ENCODE peak calls at places on chromosomes 11 and 22, in eight cellular contexts. L is heart left ventricle, K is ovary, T is mammary epithelial cell, F is WTC11, Y is GM13976, G is psoas muscle, I is tibial nerve. M is an unnamed sample.
A peak's percentile ranks its signal among the peaks of the same experiment; 100 is the strongest.

GRCh38 chr11:43987384-43988039 is 45.1 kb downstream of the C11orf96 start:
- DNase-seq in L (peak; percentile 97), K (peak; percentile 100), T (peak; percentile 69), F (no peak), Y (no peak), G (peak; percentile 92), I (peak; percentile 82), M (no peak)

GRCh38 chr11:64058494-64058893 is 22.8 kb downstream of the FLRT1 start:
- DNase-seq in L (peak; percentile 82), K (no peak), T (no peak), F (no peak), Y (no peak), G (no peak), I (no peak), M (no peak)

GRCh38 chr22:37165940-37166674 is 16.4 kb upstream of the IL2RB start:
- DNase-seq in L (peak; percentile 20), K (no peak), T (no peak), F (no peak), Y (no peak), G (no peak), I (no peak), M (no peak)

GRCh38 chr11:8003187-8003586 is 16.1 kb downstream of the EIF3F start:
- DNase-seq in L (no peak), K (no peak), T (no peak), F (no peak), Y (no peak), G (no peak), I (no peak), M (no peak)

GRCh38 chr11:130827697-130828377 is 88.4 kb downstream of the SNX19 start:
- DNase-seq in L (peak; percentile 86), K (peak; percentile 44), T (peak; percentile 73), F (peak; percentile 78), Y (peak; percentile 37), G (peak; percentile 70), I (peak; percentile 63), M (peak; percentile 23)

GRCh38 chr11:17353228-17354021 is 1.8 kb downstream of the NCR3LG1 start:
- DNase-seq in L (peak; percentile 82), K (peak; percentile 77), T (peak; percentile 79), F (peak; percentile 70), Y (peak; percentile 58), G (peak; percentile 74), I (peak; percentile 24), M (peak; percentile 66)

GRCh38 chr11:16958833-16959232 is 55.4 kb downstream of the PLEKHA7 start:
- DNase-seq in L (no peak), K (no peak), T (no peak), F (no peak), Y (no peak), G (no peak), I (no peak), M (no peak)

GRCh38 chr11:44916797-44917196 is 33.9 kb downstream of the TP53I11 start:
- DNase-seq in L (no peak), K (no peak), T (no peak), F (no peak), Y (no peak), G (no peak), I (no peak), M (no peak)

GRCh38 chr11:134132808-134133207 is 63.9 kb downstream of the JAM3 start:
- DNase-seq in L (no peak), K (no peak), T (peak; percentile 27), F (no peak), Y (no peak), G (no peak), I (no peak), M (no peak)

GRCh38 chr11:76251576-76251975 is 45.3 kb upstream of the WNT11 start:
- DNase-seq in L (no peak), K (no peak), T (no peak), F (no peak), Y (no peak), G (no peak), I (peak; percentile 31), M (no peak)

GRCh38 chr11:73645972-73646631 is at the start of gene PLEKHB1:
- DNase-seq in L (no peak), K (peak; percentile 32), T (no peak), F (peak; percentile 80), Y (no peak), G (no peak), I (no peak), M (no peak)

GRCh38 chr11:13289081-13289480 is 11.5 kb downstream of the BMAL1 start:
- DNase-seq in L (no peak), K (no peak), T (no peak), F (peak; percentile 43), Y (no peak), G (no peak), I (no peak), M (no peak)

GRCh38 chr11:108324587-108324986 is 101.7 kb downstream of the ATM start:
- DNase-seq in L (no peak), K (no peak), T (peak; percentile 5), F (no peak), Y (no peak), G (no peak), I (no peak), M (no peak)

GRCh38 chr22:23084453-23085350 is 14.4 kb downstream of the GNAZ start:
- DNase-seq in L (no peak), K (no peak), T (no peak), F (no peak), Y (no peak), G (no peak), I (no peak), M (no peak)

GRCh38 chr22:27863001-27863400 is 56.1 kb downstream of the PITPNB start:
- DNase-seq in L (no peak), K (no peak), T (no peak), F (no peak), Y (no peak), G (no peak), I (no peak), M (no peak)

GRCh38 chr22:27853404-27853803 is 51.8 kb upstream of the MN1 start:
- DNase-seq in L (no peak), K (no peak), T (no peak), F (no peak), Y (no peak), G (no peak), I (peak; percentile 26), M (no peak)

GRCh38 chr22:27863556-27863955 is 55.5 kb downstream of the PITPNB start:
- DNase-seq in L (no peak), K (no peak), T (no peak), F (no peak), Y (no peak), G (no peak), I (no peak), M (no peak)

GRCh38 chr22:27857441-27857840 is 55.9 kb upstream of the MN1 start:
- DNase-seq in L (no peak), K (no peak), T (peak; percentile 24), F (no peak), Y (no peak), G (peak; percentile 39), I (no peak), M (no peak)

GRCh38 chr22:27859336-27859735 is 57.8 kb upstream of the MN1 start:
- DNase-seq in L (no peak), K (no peak), T (no peak), F (no peak), Y (no peak), G (no peak), I (no peak), M (no peak)
- TF ChIP-seq CTCF in L (no peak), K (no peak), T (no peak), F (no peak), Y (no peak), G (no peak), I (no peak), M (no peak)

DNA sequence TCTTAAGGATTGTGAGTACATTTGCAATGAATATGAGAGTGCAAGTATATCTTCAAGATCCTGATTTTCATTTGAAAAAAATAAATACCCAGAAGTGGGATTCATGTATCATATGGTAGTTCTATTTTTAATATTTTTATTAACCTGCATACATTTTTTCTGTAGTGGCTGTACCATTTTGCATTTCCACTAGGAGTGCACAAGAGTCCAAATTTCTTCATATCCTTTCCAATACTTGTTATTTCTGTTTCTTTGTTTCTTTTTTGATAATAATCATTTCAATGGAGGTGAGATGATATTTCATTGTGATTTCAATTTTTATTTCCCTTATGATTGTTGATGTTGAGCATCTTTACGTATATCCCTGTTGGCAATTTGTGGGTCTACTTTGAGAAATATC is 759.8 kb upstream of the CNTN5 start:
- DNase-seq in L (no peak), K (no peak), T (no peak), F (no peak), Y (no peak), G (no peak), I (no peak), M (no peak)
- TF ChIP-seq CTCF in L (no peak), K (no peak), T (no peak), F (no peak), Y (no peak), G (no peak), I (no peak), M (no peak)

GRCh38 chr22:27927608-27928007 is 8.6 kb upstream of the PITPNB start:
- DNase-seq in L (no peak), K (no peak), T (no peak), F (no peak), Y (no peak), G (no peak), I (no peak), M (no peak)
- TF ChIP-seq CTCF in L (no peak), K (no peak), T (no peak), F (no peak), Y (no peak), G (no peak), I (no peak), M (no peak)

GRCh38 chr11:11787305-11788066 is 54.3 kb upstream of the USP47 start:
- DNase-seq in L (peak; percentile 55), K (peak; percentile 83), T (peak; percentile 52), F (peak; percentile 79), Y (peak; percentile 53), G (peak; percentile 65), I (peak; percentile 84), M (peak; percentile 45)

GRCh38 chr11:11789735-11790369 is 51.9 kb upstream of the USP47 start:
- DNase-seq in L (no peak), K (peak; percentile 34), T (no peak), F (no peak), Y (no peak), G (no peak), I (peak; percentile 24), M (no peak)

GRCh38 chr11:11786234-11786633 is 55.5 kb upstream of the USP47 start:
- DNase-seq in L (no peak), K (no peak), T (peak; percentile 42), F (no peak), Y (no peak), G (no peak), I (no peak), M (no peak)

GRCh38 chr11:11786771-11787170 is 55.0 kb upstream of the USP47 start:
- DNase-seq in L (no peak), K (no peak), T (no peak), F (no peak), Y (no peak), G (no peak), I (peak; percentile 20), M (no peak)

DNA sequence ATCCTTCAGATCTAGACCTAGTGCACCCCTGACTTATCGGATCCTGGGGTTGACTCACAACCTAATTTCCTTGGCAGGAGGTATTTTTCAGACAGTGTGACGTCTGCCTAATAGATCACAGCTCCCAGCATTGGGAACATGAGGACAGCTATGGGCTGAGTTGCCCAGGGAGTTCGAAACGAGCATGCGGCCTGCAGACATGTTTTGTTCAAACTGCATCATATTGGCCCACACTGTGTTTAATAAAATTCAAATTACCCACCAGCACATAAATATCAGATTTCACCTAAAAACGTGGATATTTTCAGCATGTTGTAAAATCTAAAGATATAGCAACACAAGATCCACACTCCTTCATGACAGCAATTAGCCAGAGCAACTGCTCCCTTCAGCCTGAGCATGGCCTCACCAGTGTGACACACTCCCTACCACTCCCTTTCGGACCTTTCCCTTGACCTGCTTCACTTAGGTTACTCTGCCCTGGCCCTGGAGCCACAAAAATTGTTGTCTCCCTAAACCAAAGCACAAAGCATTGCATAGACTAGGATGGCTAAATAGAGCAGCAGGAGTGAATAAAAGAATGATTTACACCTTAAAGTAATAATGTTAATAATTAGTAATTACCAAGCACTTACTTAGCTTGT is 53.6 kb upstream of the USP47 start:
- DNase-seq in L (no peak), K (no peak), T (no peak), F (no peak), Y (no peak), G (no peak), I (no peak), M (no peak)
- TF ChIP-seq CTCF in L (no peak), K (no peak), T (no peak), F (no peak), Y (no peak), G (no peak), I (no peak), M (no peak)

M was measured in GM13977.